ENCODE peak calls at places on chromosomes 3 and 15, in six cellular contexts. One of them, this sample, is unnamed.

GRCh38 chr3:46442591-46443530 is 21.8 kb downstream of the LTF start:
- DNase-seq in A549: peak
- DNase-seq in SK-N-SH: peak
- DNase-seq in H1: no peak
- DNase-seq in IMR-90: no peak
- DNase-seq in HepG2: peak
- DNase-seq in this sample: no peak

GRCh38 chr3:37124431-37124830 is 50.0 kb downstream of the LRRFIP2 start:
- DNase-seq in A549: no peak
- DNase-seq in SK-N-SH: no peak
- DNase-seq in H1: no peak
- DNase-seq in IMR-90: no peak
- DNase-seq in HepG2: no peak
- DNase-seq in this sample: no peak

GRCh38 chr3:179093807-179094206 is 22.2 kb upstream of the ZMAT3 start:
- DNase-seq in A549: no peak
- DNase-seq in SK-N-SH: no peak
- DNase-seq in H1: no peak
- DNase-seq in IMR-90: peak
- DNase-seq in HepG2: no peak
- DNase-seq in this sample: no peak

GRCh38 chr15:92075764-92076163 is 222.3 kb downstream of the SLCO3A1 start:
- DNase-seq in A549: no peak
- DNase-seq in SK-N-SH: no peak
- DNase-seq in H1: no peak
- DNase-seq in IMR-90: no peak
- DNase-seq in HepG2: no peak
- DNase-seq in this sample: no peak

GRCh38 chr3:67459131-67459530 is 195.3 kb downstream of the SUCLG2 start:
- DNase-seq in A549: no peak
- DNase-seq in SK-N-SH: no peak
- DNase-seq in H1: no peak
- DNase-seq in IMR-90: peak
- DNase-seq in HepG2: no peak
- DNase-seq in this sample: no peak

GRCh38 chr3:187319699-187320302 is 28.3 kb upstream of the MASP1 start:
- DNase-seq in A549: peak
- DNase-seq in SK-N-SH: peak
- DNase-seq in H1: peak
- DNase-seq in IMR-90: peak
- DNase-seq in HepG2: peak
- DNase-seq in this sample: peak

GRCh38 chr3:98574157-98574556 is 19.3 kb downstream of the CPOX start:
- DNase-seq in A549: no peak
- DNase-seq in SK-N-SH: no peak
- DNase-seq in H1: no peak
- DNase-seq in IMR-90: no peak
- DNase-seq in HepG2: no peak
- DNase-seq in this sample: no peak

GRCh38 chr15:68700395-68701123 is 120.1 kb downstream of the ANP32A start:
- DNase-seq in A549: no peak
- DNase-seq in SK-N-SH: peak
- DNase-seq in H1: peak
- DNase-seq in IMR-90: peak
- DNase-seq in HepG2: no peak
- DNase-seq in this sample: no peak

GRCh38 chr15:74384566-74385441 is 17.4 kb upstream of the CYP11A1 start:
- DNase-seq in A549: no peak
- DNase-seq in SK-N-SH: no peak
- DNase-seq in H1: no peak
- DNase-seq in IMR-90: no peak
- DNase-seq in HepG2: no peak
- DNase-seq in this sample: no peak

GRCh38 chr3:7764091-7764490 is 737.5 kb upstream of the LMCD1 start:
- DNase-seq in A549: no peak
- DNase-seq in SK-N-SH: no peak
- DNase-seq in H1: no peak
- DNase-seq in IMR-90: no peak
- DNase-seq in HepG2: no peak
- DNase-seq in this sample: no peak

GRCh38 chr3:157738441-157738840 is 235.2 kb upstream of the VEPH1 start:
- DNase-seq in A549: no peak
- DNase-seq in SK-N-SH: no peak
- DNase-seq in H1: no peak
- DNase-seq in IMR-90: no peak
- DNase-seq in HepG2: no peak
- DNase-seq in this sample: no peak

GRCh38 chr15:36004891-36005508 is 459.0 kb upstream of the DPH6 start:
- DNase-seq in A549: no peak
- DNase-seq in SK-N-SH: no peak
- DNase-seq in H1: no peak
- DNase-seq in IMR-90: no peak
- DNase-seq in HepG2: no peak
- DNase-seq in this sample: no peak

GRCh38 chr3:77081240-77081661 is 41.4 kb downstream of the ROBO2 start:
- DNase-seq in A549: no peak
- DNase-seq in SK-N-SH: no peak
- DNase-seq in H1: no peak
- DNase-seq in IMR-90: peak
- DNase-seq in HepG2: no peak
- DNase-seq in this sample: no peak

GRCh38 chr3:140588558-140588957 is 89.3 kb upstream of the TRIM42 start:
- DNase-seq in A549: no peak
- DNase-seq in SK-N-SH: no peak
- DNase-seq in H1: peak
- DNase-seq in IMR-90: no peak
- DNase-seq in HepG2: no peak
- DNase-seq in this sample: no peak

GRCh38 chr15:81813215-81813614 is 232.6 kb downstream of the MEX3B start:
- DNase-seq in A549: no peak
- DNase-seq in SK-N-SH: peak
- DNase-seq in H1: peak
- DNase-seq in IMR-90: no peak
- DNase-seq in HepG2: no peak
- DNase-seq in this sample: peak

GRCh38 chr15:81814882-81815455 is 230.8 kb downstream of the MEX3B start:
- DNase-seq in A549: no peak
- DNase-seq in SK-N-SH: no peak
- DNase-seq in H1: no peak
- DNase-seq in IMR-90: no peak
- DNase-seq in HepG2: no peak
- DNase-seq in this sample: no peak

DNA sequence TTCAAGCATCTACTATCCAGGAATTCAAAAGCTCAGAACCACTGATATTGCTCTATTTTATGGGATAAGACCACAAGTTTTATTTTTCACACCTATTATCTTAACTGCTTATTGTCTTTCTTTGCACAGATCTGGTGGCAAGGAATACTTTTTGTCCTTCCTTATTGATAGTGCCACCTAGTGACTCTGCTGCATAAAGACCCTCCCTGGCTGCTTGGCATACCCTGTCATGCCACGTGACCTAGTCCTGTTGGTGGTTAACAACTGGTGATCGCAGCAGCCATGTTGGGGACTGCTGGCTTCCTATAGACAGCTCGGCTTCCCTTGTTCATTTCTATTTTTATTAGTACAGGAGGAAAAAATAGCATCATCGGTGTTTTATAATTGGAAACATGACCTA is 236.3 kb downstream of the MEX3B start:
- DNase-seq in A549: peak
- DNase-seq in SK-N-SH: peak
- DNase-seq in H1: no peak
- DNase-seq in IMR-90: peak
- DNase-seq in HepG2: peak
- DNase-seq in this sample: peak
- TF ChIP-seq RAD21 in A549: peak
- TF ChIP-seq RAD21 in SK-N-SH: peak
- TF ChIP-seq RAD21 in H1: peak
- TF ChIP-seq RAD21 in IMR-90: no peak
- TF ChIP-seq RAD21 in HepG2: no peak
- TF ChIP-seq RAD21 in this sample: peak

GRCh38 chr3:156691920-156692319 is 17.5 kb downstream of the TIPARP start:
- DNase-seq in A549: no peak
- DNase-seq in SK-N-SH: no peak
- DNase-seq in H1: no peak
- DNase-seq in IMR-90: peak
- DNase-seq in HepG2: no peak
- DNase-seq in this sample: no peak
- TF ChIP-seq RAD21 in A549: no peak
- TF ChIP-seq RAD21 in SK-N-SH: no peak
- TF ChIP-seq RAD21 in H1: no peak
- TF ChIP-seq RAD21 in IMR-90: no peak
- TF ChIP-seq RAD21 in HepG2: no peak
- TF ChIP-seq RAD21 in this sample: no peak

GRCh38 chr3:106392905-106393304 is 524.1 kb upstream of the CBLB start:
- DNase-seq in A549: no peak
- DNase-seq in SK-N-SH: no peak
- DNase-seq in H1: no peak
- DNase-seq in IMR-90: peak
- DNase-seq in HepG2: no peak
- DNase-seq in this sample: no peak
- TF ChIP-seq RAD21 in A549: no peak
- TF ChIP-seq RAD21 in SK-N-SH: no peak
- TF ChIP-seq RAD21 in H1: no peak
- TF ChIP-seq RAD21 in IMR-90: no peak
- TF ChIP-seq RAD21 in HepG2: no peak
- TF ChIP-seq RAD21 in this sample: no peak

GRCh38 chr3:64104691-64105101 is 81.4 kb upstream of the PSMD6 start:
- DNase-seq in A549: no peak
- DNase-seq in SK-N-SH: no peak
- DNase-seq in H1: no peak
- DNase-seq in IMR-90: peak
- DNase-seq in HepG2: no peak
- DNase-seq in this sample: no peak

GRCh38 chr3:64107154-64107553 is 83.9 kb upstream of the PSMD6 start:
- DNase-seq in A549: no peak
- DNase-seq in SK-N-SH: no peak
- DNase-seq in H1: no peak
- DNase-seq in IMR-90: no peak
- DNase-seq in HepG2: no peak
- DNase-seq in this sample: no peak

GRCh38 chr3:64108281-64108680 is 85.0 kb upstream of the PSMD6 start:
- DNase-seq in A549: no peak
- DNase-seq in SK-N-SH: peak
- DNase-seq in H1: no peak
- DNase-seq in IMR-90: no peak
- DNase-seq in HepG2: no peak
- DNase-seq in this sample: no peak

GRCh38 chr3:64104006-64104405 is 80.7 kb upstream of the PSMD6 start:
- DNase-seq in A549: no peak
- DNase-seq in SK-N-SH: peak
- DNase-seq in H1: no peak
- DNase-seq in IMR-90: no peak
- DNase-seq in HepG2: no peak
- DNase-seq in this sample: no peak

DNA sequence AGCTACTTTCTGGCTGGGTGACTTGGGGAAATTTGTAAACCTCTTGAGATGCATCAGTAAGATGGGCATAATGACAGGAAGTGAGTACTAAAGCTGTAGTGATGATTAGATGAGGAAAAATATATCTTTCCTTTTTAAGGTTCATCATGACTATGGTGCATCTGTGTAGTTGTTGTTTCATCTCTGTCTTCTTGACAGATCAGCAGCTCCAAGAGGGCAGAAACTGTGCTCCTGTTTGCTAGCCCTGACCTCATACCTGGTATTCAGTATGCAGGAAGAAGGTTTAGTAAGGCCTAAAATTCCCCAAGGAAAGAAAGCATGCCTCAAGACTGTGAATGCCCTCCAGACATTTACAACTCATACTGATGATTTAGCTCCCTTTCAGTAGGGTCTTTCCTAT is 82.5 kb upstream of the PSMD6 start:
- DNase-seq in A549: no peak
- DNase-seq in SK-N-SH: no peak
- DNase-seq in H1: no peak
- DNase-seq in IMR-90: no peak
- DNase-seq in HepG2: no peak
- DNase-seq in this sample: no peak
- TF ChIP-seq RAD21 in A549: no peak
- TF ChIP-seq RAD21 in SK-N-SH: no peak
- TF ChIP-seq RAD21 in H1: no peak
- TF ChIP-seq RAD21 in IMR-90: no peak
- TF ChIP-seq RAD21 in HepG2: no peak
- TF ChIP-seq RAD21 in this sample: no peak

GRCh38 chr3:174097686-174098085 is 700.1 kb downstream of the NLGN1 start:
- DNase-seq in A549: no peak
- DNase-seq in SK-N-SH: no peak
- DNase-seq in H1: no peak
- DNase-seq in IMR-90: no peak
- DNase-seq in HepG2: no peak
- DNase-seq in this sample: no peak

GRCh38 chr3:174099724-174100123 is 702.2 kb downstream of the NLGN1 start:
- DNase-seq in A549: no peak
- DNase-seq in SK-N-SH: no peak
- DNase-seq in H1: no peak
- DNase-seq in IMR-90: no peak
- DNase-seq in HepG2: no peak
- DNase-seq in this sample: no peak

GRCh38 chr3:174102274-174102673 is 704.7 kb downstream of the NLGN1 start:
- DNase-seq in A549: no peak
- DNase-seq in SK-N-SH: no peak
- DNase-seq in H1: no peak
- DNase-seq in IMR-90: no peak
- DNase-seq in HepG2: no peak
- DNase-seq in this sample: no peak

GRCh38 chr3:174100744-174101143 is 703.2 kb downstream of the NLGN1 start:
- DNase-seq in A549: no peak
- DNase-seq in SK-N-SH: no peak
- DNase-seq in H1: no peak
- DNase-seq in IMR-90: peak
- DNase-seq in HepG2: no peak
- DNase-seq in this sample: no peak

GRCh38 chr3:174101244-174101643 is 703.7 kb downstream of the NLGN1 start:
- DNase-seq in A549: no peak
- DNase-seq in SK-N-SH: no peak
- DNase-seq in H1: no peak
- DNase-seq in IMR-90: peak
- DNase-seq in HepG2: no peak
- DNase-seq in this sample: no peak
- TF ChIP-seq RAD21 in A549: no peak
- TF ChIP-seq RAD21 in SK-N-SH: no peak
- TF ChIP-seq RAD21 in H1: no peak
- TF ChIP-seq RAD21 in IMR-90: no peak
- TF ChIP-seq RAD21 in HepG2: no peak
- TF ChIP-seq RAD21 in this sample: no peak

GRCh38 chr3:188916934-188917391 is 254.8 kb upstream of the TPRG1 start:
- DNase-seq in A549: no peak
- DNase-seq in SK-N-SH: no peak
- DNase-seq in H1: no peak
- DNase-seq in IMR-90: no peak
- DNase-seq in HepG2: no peak
- DNase-seq in this sample: no peak

GRCh38 chr3:188913084-188913483 is 258.7 kb upstream of the TPRG1 start:
- DNase-seq in A549: no peak
- DNase-seq in SK-N-SH: no peak
- DNase-seq in H1: no peak
- DNase-seq in IMR-90: no peak
- DNase-seq in HepG2: no peak
- DNase-seq in this sample: no peak

GRCh38 chr3:188911033-188911850 is 260.5 kb upstream of the TPRG1 start:
- DNase-seq in A549: no peak
- DNase-seq in SK-N-SH: no peak
- DNase-seq in H1: no peak
- DNase-seq in IMR-90: peak
- DNase-seq in HepG2: no peak
- DNase-seq in this sample: no peak

GRCh38 chr3:188915137-188915536 is 256.6 kb upstream of the TPRG1 start:
- DNase-seq in A549: no peak
- DNase-seq in SK-N-SH: no peak
- DNase-seq in H1: no peak
- DNase-seq in IMR-90: peak
- DNase-seq in HepG2: no peak
- DNase-seq in this sample: no peak

GRCh38 chr3:188914556-188914955 is 257.2 kb upstream of the TPRG1 start:
- DNase-seq in A549: no peak
- DNase-seq in SK-N-SH: no peak
- DNase-seq in H1: no peak
- DNase-seq in IMR-90: peak
- DNase-seq in HepG2: no peak
- DNase-seq in this sample: no peak
- TF ChIP-seq RAD21 in A549: no peak
- TF ChIP-seq RAD21 in SK-N-SH: no peak
- TF ChIP-seq RAD21 in H1: no peak
- TF ChIP-seq RAD21 in IMR-90: no peak
- TF ChIP-seq RAD21 in HepG2: no peak
- TF ChIP-seq RAD21 in this sample: no peak